ENCODE peak calls at places on chromosome 20, in six cellular contexts. One of them, this sample, is unnamed.

GRCh38 chr20:33852971-33853813 is 42.0 kb downstream of the CHMP4B start:
- DNase-seq in AG04450: no peak
- DNase-seq in mammary epithelial cell: no peak
- DNase-seq in cardiac muscle cell: no peak
- DNase-seq in Peyer's patch: no peak
- DNase-seq in kidney epithelial cell: no peak
- DNase-seq in this sample: no peak

GRCh38 chr20:19815553-19815991 is 57.5 kb downstream of the RIN2 start:
- DNase-seq in mammary epithelial cell: peak; percentile 97
- DNase-seq in cardiac muscle cell: no peak
- DNase-seq in AG04450: peak; percentile 97
- DNase-seq in Peyer's patch: peak; percentile 47
- DNase-seq in kidney epithelial cell: peak; percentile 98
- DNase-seq in this sample: peak; percentile 72

GRCh38 chr20:46520976-46521579 is 7.7 kb upstream of the ZNF334 start:
- DNase-seq in cardiac muscle cell: peak; percentile 68
- DNase-seq in Peyer's patch: no peak
- DNase-seq in AG04450: peak; percentile 32
- DNase-seq in kidney epithelial cell: no peak
- DNase-seq in mammary epithelial cell: peak; percentile 42
- DNase-seq in this sample: peak; percentile 21

GRCh38 chr20:57849126-57849867 is 139.5 kb upstream of the PMEPA1 start:
- DNase-seq in AG04450: no peak
- DNase-seq in cardiac muscle cell: no peak
- DNase-seq in kidney epithelial cell: no peak
- DNase-seq in Peyer's patch: no peak
- DNase-seq in mammary epithelial cell: no peak
- DNase-seq in this sample: no peak

GRCh38 chr20:54494303-54495006 is 19.1 kb downstream of the DOK5 start:
- DNase-seq in mammary epithelial cell: no peak
- DNase-seq in cardiac muscle cell: no peak
- DNase-seq in kidney epithelial cell: no peak
- DNase-seq in AG04450: no peak
- DNase-seq in Peyer's patch: no peak
- DNase-seq in this sample: no peak

GRCh38 chr20:38581013-38581412 is at the start of gene ADIG:
- DNase-seq in cardiac muscle cell: peak; percentile 36
- DNase-seq in Peyer's patch: no peak
- DNase-seq in mammary epithelial cell: peak; percentile 53
- DNase-seq in kidney epithelial cell: no peak
- DNase-seq in AG04450: no peak
- DNase-seq in this sample: no peak

GRCh38 chr20:17898548-17898994 is 70.0 kb downstream of the SNX5 start:
- DNase-seq in cardiac muscle cell: peak; percentile 78
- DNase-seq in kidney epithelial cell: no peak
- DNase-seq in Peyer's patch: peak; percentile 81
- DNase-seq in mammary epithelial cell: peak; percentile 53
- DNase-seq in AG04450: peak; percentile 44
- DNase-seq in this sample: no peak

GRCh38 chr20:63685269-63686026 is 11.0 kb upstream of the TNFRSF6B start:
- DNase-seq in mammary epithelial cell: no peak
- DNase-seq in AG04450: no peak
- DNase-seq in kidney epithelial cell: no peak
- DNase-seq in Peyer's patch: no peak
- DNase-seq in cardiac muscle cell: no peak
- DNase-seq in this sample: no peak

GRCh38 chr20:21505810-21506530 is 7.9 kb downstream of the NKX2-2 start:
- DNase-seq in kidney epithelial cell: no peak
- DNase-seq in Peyer's patch: no peak
- DNase-seq in AG04450: no peak
- DNase-seq in mammary epithelial cell: peak; percentile 63
- DNase-seq in cardiac muscle cell: peak; percentile 70
- DNase-seq in this sample: no peak

GRCh38 chr20:18004389-18005031 is 35.7 kb downstream of the MGME1 start:
- DNase-seq in AG04450: peak; percentile 75
- DNase-seq in mammary epithelial cell: no peak
- DNase-seq in cardiac muscle cell: no peak
- DNase-seq in Peyer's patch: no peak
- DNase-seq in kidney epithelial cell: no peak
- DNase-seq in this sample: no peak

GRCh38 chr20:14065774-14066173 is 70.5 kb downstream of the MACROD2 start:
- DNase-seq in AG04450: no peak
- DNase-seq in cardiac muscle cell: no peak
- DNase-seq in mammary epithelial cell: no peak
- DNase-seq in Peyer's patch: no peak
- DNase-seq in kidney epithelial cell: no peak
- DNase-seq in this sample: no peak

GRCh38 chr20:32152421-32153155 is 43.1 kb downstream of the TM9SF4 start:
- DNase-seq in Peyer's patch: no peak
- DNase-seq in kidney epithelial cell: no peak
- DNase-seq in AG04450: no peak
- DNase-seq in cardiac muscle cell: no peak
- DNase-seq in mammary epithelial cell: no peak
- DNase-seq in this sample: no peak

GRCh38 chr20:32153771-32154170 is 44.3 kb downstream of the TM9SF4 start:
- DNase-seq in kidney epithelial cell: no peak
- DNase-seq in AG04450: no peak
- DNase-seq in Peyer's patch: no peak
- DNase-seq in mammary epithelial cell: no peak
- DNase-seq in cardiac muscle cell: no peak
- DNase-seq in this sample: no peak

GRCh38 chr20:32157611-32158010 is 48.1 kb downstream of the TM9SF4 start:
- DNase-seq in kidney epithelial cell: no peak
- DNase-seq in cardiac muscle cell: no peak
- DNase-seq in mammary epithelial cell: no peak
- DNase-seq in AG04450: no peak
- DNase-seq in Peyer's patch: no peak
- DNase-seq in this sample: no peak

GRCh38 chr20:32153156-32153665 is 43.7 kb downstream of the TM9SF4 start:
- DNase-seq in kidney epithelial cell: no peak
- DNase-seq in AG04450: no peak
- DNase-seq in cardiac muscle cell: no peak
- DNase-seq in mammary epithelial cell: no peak
- DNase-seq in Peyer's patch: no peak
- DNase-seq in this sample: no peak

DNA sequence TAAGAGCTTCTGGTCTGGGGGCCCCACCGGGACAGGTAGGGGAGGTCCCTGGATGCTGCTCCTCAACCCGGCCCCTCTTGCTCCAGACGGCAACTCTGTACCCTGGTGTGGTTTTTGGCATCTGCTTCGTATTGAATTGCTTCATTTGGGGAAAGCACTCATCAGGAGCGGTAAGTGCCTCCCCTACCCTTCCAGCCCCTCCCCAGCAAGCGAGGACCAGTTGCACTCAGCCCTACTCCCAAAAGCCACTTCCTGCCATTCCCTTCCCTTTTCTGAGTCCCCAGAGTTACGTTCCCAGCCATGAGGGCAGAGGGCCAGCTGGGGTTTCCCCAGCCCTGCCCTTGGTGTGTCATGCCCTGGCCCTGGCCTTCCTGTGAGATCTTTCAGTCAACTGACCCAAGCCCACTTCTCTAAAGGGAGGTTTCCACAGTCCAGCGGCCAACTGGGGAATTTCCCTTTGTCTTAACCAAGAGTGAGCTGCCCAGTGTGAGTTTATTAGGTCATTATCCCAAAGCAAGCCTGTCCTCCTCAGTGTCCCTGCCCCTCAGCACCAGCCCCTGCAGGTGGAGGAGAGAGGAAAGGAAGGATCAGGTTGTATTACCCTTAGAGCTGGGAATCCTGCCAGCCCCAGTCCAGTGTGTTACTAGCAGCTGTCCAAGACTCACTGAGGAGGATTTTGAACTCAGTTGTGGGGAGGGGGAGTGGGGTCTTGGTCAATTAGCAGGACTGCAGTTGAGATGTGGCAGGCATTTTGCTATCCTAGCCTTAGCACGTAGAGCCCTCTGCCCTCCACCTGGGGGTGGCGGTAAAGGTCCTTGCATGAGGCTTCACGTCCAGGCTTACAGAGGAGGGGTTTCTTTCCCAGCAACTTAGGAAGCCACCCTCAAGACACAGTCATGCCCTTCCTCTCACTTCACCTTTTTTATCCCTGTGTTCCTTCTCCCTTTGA is 45.8 kb downstream of the TM9SF4 start:
- DNase-seq in AG04450: peak; percentile 29
- DNase-seq in Peyer's patch: peak; percentile 41
- DNase-seq in mammary epithelial cell: peak; percentile 92
- DNase-seq in cardiac muscle cell: peak; percentile 74
- DNase-seq in kidney epithelial cell: peak; percentile 79
- DNase-seq in this sample: peak; percentile 7
- TF ChIP-seq CTCF in AG04450: peak; percentile 46
- TF ChIP-seq CTCF in Peyer's patch: no peak
- TF ChIP-seq CTCF in mammary epithelial cell: peak; percentile 18
- TF ChIP-seq CTCF in cardiac muscle cell: peak; percentile 39
- TF ChIP-seq CTCF in kidney epithelial cell: peak; percentile 42
- TF ChIP-seq CTCF in this sample: peak; percentile 54

GRCh38 chr20:50271674-50272412 is 81.2 kb downstream of the CEBPB start:
- DNase-seq in cardiac muscle cell: no peak
- DNase-seq in Peyer's patch: no peak
- DNase-seq in kidney epithelial cell: no peak
- DNase-seq in AG04450: no peak
- DNase-seq in mammary epithelial cell: no peak
- DNase-seq in this sample: no peak

GRCh38 chr20:50276119-50277063 is 85.8 kb downstream of the CEBPB start:
- DNase-seq in Peyer's patch: no peak
- DNase-seq in cardiac muscle cell: no peak
- DNase-seq in AG04450: no peak
- DNase-seq in kidney epithelial cell: no peak
- DNase-seq in mammary epithelial cell: no peak
- DNase-seq in this sample: no peak

GRCh38 chr20:50274570-50275430 is 84.2 kb downstream of the CEBPB start:
- DNase-seq in Peyer's patch: no peak
- DNase-seq in AG04450: no peak
- DNase-seq in mammary epithelial cell: no peak
- DNase-seq in kidney epithelial cell: no peak
- DNase-seq in cardiac muscle cell: no peak
- DNase-seq in this sample: no peak

GRCh38 chr20:50272413-50273120 is 81.9 kb downstream of the CEBPB start:
- DNase-seq in kidney epithelial cell: no peak
- DNase-seq in AG04450: no peak
- DNase-seq in cardiac muscle cell: no peak
- DNase-seq in Peyer's patch: no peak
- DNase-seq in mammary epithelial cell: no peak
- DNase-seq in this sample: no peak

GRCh38 chr20:50273601-50274491 is 83.2 kb downstream of the CEBPB start:
- DNase-seq in mammary epithelial cell: no peak
- DNase-seq in Peyer's patch: no peak
- DNase-seq in AG04450: no peak
- DNase-seq in kidney epithelial cell: no peak
- DNase-seq in cardiac muscle cell: no peak
- DNase-seq in this sample: no peak
- H3K4me3 ChIP-seq in mammary epithelial cell: no peak overlapping the region
- H3K4me3 ChIP-seq in Peyer's patch: no peak overlapping the region
- H3K4me3 ChIP-seq in AG04450: no peak overlapping the region
- H3K4me3 ChIP-seq in kidney epithelial cell: no peak overlapping the region
- H3K4me3 ChIP-seq in cardiac muscle cell: no peak overlapping the region
- H3K4me3 ChIP-seq in this sample: no peak overlapping the region

GRCh38 chr20:48695255-48695654 is 132.5 kb downstream of the PREX1 start:
- DNase-seq in cardiac muscle cell: peak; percentile 87
- DNase-seq in mammary epithelial cell: peak; percentile 12
- DNase-seq in kidney epithelial cell: no peak
- DNase-seq in Peyer's patch: no peak
- DNase-seq in AG04450: no peak
- DNase-seq in this sample: no peak

GRCh38 chr20:48695738-48696137 is 132.1 kb downstream of the PREX1 start:
- DNase-seq in AG04450: no peak
- DNase-seq in cardiac muscle cell: no peak
- DNase-seq in Peyer's patch: no peak
- DNase-seq in mammary epithelial cell: no peak
- DNase-seq in kidney epithelial cell: no peak
- DNase-seq in this sample: no peak

GRCh38 chr20:48701702-48702101 is 126.1 kb downstream of the PREX1 start:
- DNase-seq in mammary epithelial cell: no peak
- DNase-seq in Peyer's patch: no peak
- DNase-seq in cardiac muscle cell: no peak
- DNase-seq in kidney epithelial cell: no peak
- DNase-seq in AG04450: no peak
- DNase-seq in this sample: no peak

GRCh38 chr20:48697845-48698491 is 129.8 kb downstream of the PREX1 start:
- DNase-seq in Peyer's patch: no peak
- DNase-seq in kidney epithelial cell: peak; percentile 44
- DNase-seq in cardiac muscle cell: peak; percentile 97
- DNase-seq in mammary epithelial cell: peak; percentile 67
- DNase-seq in AG04450: peak; percentile 52
- DNase-seq in this sample: peak; percentile 46

DNA sequence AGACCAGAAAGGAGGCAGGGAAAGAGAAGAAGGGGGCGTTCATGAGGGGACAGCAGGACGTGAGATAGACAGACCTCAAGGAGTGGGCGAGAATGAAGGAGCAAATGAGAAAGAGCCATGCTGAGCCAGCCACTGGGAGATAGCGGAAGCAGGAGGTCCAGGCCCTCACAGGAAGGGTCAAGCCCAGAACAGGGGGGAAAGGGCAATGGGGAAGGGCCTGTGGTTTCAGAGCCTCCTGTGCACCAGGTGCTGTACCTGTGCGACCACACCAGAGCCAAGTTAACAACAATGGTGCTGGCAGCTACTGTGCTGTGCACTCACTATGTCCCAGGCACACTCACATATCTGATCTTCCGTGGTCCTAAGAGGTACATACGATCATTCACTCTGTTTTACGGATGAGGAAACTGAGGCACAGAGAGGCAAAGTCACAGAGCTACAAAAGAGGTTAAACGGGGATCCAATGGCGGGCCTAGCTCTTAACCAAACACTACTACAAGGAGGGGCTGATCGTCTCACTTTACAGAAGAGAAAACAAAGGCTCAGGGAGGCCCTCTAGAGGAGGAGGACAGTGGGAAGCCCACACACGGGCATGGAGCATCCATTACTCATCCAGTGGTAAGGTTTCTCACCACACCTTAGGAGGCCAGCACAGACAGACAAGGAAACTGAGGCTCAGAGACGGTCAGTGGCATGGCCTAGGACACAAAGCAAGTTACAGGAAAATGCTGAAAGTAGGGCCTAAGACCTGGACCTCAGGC is 129.1 kb downstream of the PREX1 start:
- DNase-seq in AG04450: no peak
- DNase-seq in kidney epithelial cell: no peak
- DNase-seq in Peyer's patch: no peak
- DNase-seq in mammary epithelial cell: no peak
- DNase-seq in cardiac muscle cell: no peak
- DNase-seq in this sample: no peak
- TF ChIP-seq CTCF in AG04450: no peak
- TF ChIP-seq CTCF in kidney epithelial cell: no peak
- TF ChIP-seq CTCF in Peyer's patch: no peak
- TF ChIP-seq CTCF in mammary epithelial cell: no peak
- TF ChIP-seq CTCF in cardiac muscle cell: no peak
- TF ChIP-seq CTCF in this sample: peak; percentile 16

GRCh38 chr20:40727960-40728359 is 38.9 kb upstream of the MAFB start:
- DNase-seq in kidney epithelial cell: no peak
- DNase-seq in cardiac muscle cell: no peak
- DNase-seq in Peyer's patch: no peak
- DNase-seq in mammary epithelial cell: peak; percentile 52
- DNase-seq in AG04450: no peak
- DNase-seq in this sample: no peak

GRCh38 chr20:40728470-40728869 is 39.4 kb upstream of the MAFB start:
- DNase-seq in cardiac muscle cell: no peak
- DNase-seq in AG04450: no peak
- DNase-seq in Peyer's patch: no peak
- DNase-seq in mammary epithelial cell: no peak
- DNase-seq in kidney epithelial cell: no peak
- DNase-seq in this sample: no peak

GRCh38 chr20:40724566-40724965 is 35.5 kb upstream of the MAFB start:
- DNase-seq in Peyer's patch: no peak
- DNase-seq in kidney epithelial cell: no peak
- DNase-seq in mammary epithelial cell: no peak
- DNase-seq in cardiac muscle cell: no peak
- DNase-seq in AG04450: no peak
- DNase-seq in this sample: no peak

GRCh38 chr20:40728996-40729395 is 40.0 kb upstream of the MAFB start:
- DNase-seq in kidney epithelial cell: no peak
- DNase-seq in mammary epithelial cell: no peak
- DNase-seq in AG04450: no peak
- DNase-seq in Peyer's patch: no peak
- DNase-seq in cardiac muscle cell: no peak
- DNase-seq in this sample: no peak
- H3K4me3 ChIP-seq in kidney epithelial cell: no peak overlapping the region
- H3K4me3 ChIP-seq in mammary epithelial cell: no peak overlapping the region
- H3K4me3 ChIP-seq in AG04450: no peak overlapping the region
- H3K4me3 ChIP-seq in Peyer's patch: no peak overlapping the region
- H3K4me3 ChIP-seq in cardiac muscle cell: no peak overlapping the region
- H3K4me3 ChIP-seq in this sample: no peak overlapping the region

This sample was measured in retinal pigment epithelial cell.